ENCODE peak calls at places on chromosomes 12 and 14, in eight cellular contexts. W is CD4-positive, alpha-beta T cell; D is A549; R is SK-N-SH; L is lung; M is GM23248; J is breast epithelium; K is PC-3. A is an unnamed sample.

GRCh38 chr12:51265024-51265423 is 5.2 kb downstream of the SMAGP start:
- DNase-seq in W (no peak), D (no peak), R (no peak), L (no peak), M (no peak), J (no peak), K (no peak), A (no peak)

GRCh38 chr12:2009623-2010022 is 5.4 kb upstream of the DCP1B start:
- DNase-seq in W (no peak), D (no peak), R (no peak), L (no peak), M (no peak), J (no peak), K (no peak), A (no peak)

GRCh38 chr12:101696477-101697196 is 803 bp upstream of the CHPT1 start:
- DNase-seq in W (no peak), D (peak), R (peak), L (peak), M (peak), J (no peak), K (peak), A (peak)

GRCh38 chr12:87038098-87038497 is 781.9 kb upstream of the MGAT4C start:
- DNase-seq in W (no peak), D (no peak), R (no peak), L (no peak), M (no peak), J (no peak), K (no peak), A (no peak)

GRCh38 chr14:61925043-61925442 is 162.8 kb downstream of the SNAPC1 start:
- DNase-seq in W (no peak), D (no peak), R (no peak), L (no peak), M (peak), J (no peak), K (peak), A (no peak)

GRCh38 chr14:102668291-102668873 is 75.9 kb downstream of the RCOR1 start:
- DNase-seq in W (no peak), D (no peak), R (no peak), L (no peak), M (no peak), J (no peak), K (no peak), A (no peak)

GRCh38 chr14:87994974-87995373 is 2.0 kb upstream of the GALC start:
- DNase-seq in W (no peak), D (no peak), R (no peak), L (no peak), M (no peak), J (no peak), K (no peak), A (no peak)

GRCh38 chr12:93990832-93991748 is 157.3 kb upstream of the PLXNC1 start:
- DNase-seq in W (no peak), D (no peak), R (peak), L (no peak), M (peak), J (no peak), K (no peak), A (no peak)

GRCh38 chr12:77578471-77579262 is 252.0 kb upstream of the NAV3 start:
- DNase-seq in W (no peak), D (no peak), R (no peak), L (no peak), M (peak), J (no peak), K (no peak), A (no peak)

GRCh38 chr12:131092911-131093901 is 139.5 kb downstream of the ADGRD1 start:
- DNase-seq in W (no peak), D (no peak), R (no peak), L (no peak), M (peak), J (no peak), K (peak), A (no peak)

GRCh38 chr14:68203871-68204270 is 384.3 kb downstream of the RAD51B start:
- DNase-seq in W (no peak), D (no peak), R (no peak), L (no peak), M (no peak), J (no peak), K (no peak), A (no peak)

GRCh38 chr14:68199465-68200145 is 380.0 kb downstream of the RAD51B start:
- DNase-seq in W (no peak), D (no peak), R (no peak), L (no peak), M (no peak), J (peak), K (no peak), A (no peak)

GRCh38 chr14:68193970-68194634 is 374.5 kb downstream of the RAD51B start:
- DNase-seq in W (no peak), D (no peak), R (no peak), L (no peak), M (no peak), J (no peak), K (no peak), A (no peak)

GRCh38 chr14:68195126-68195525 is 375.5 kb downstream of the RAD51B start:
- DNase-seq in W (no peak), D (no peak), R (no peak), L (no peak), M (no peak), J (no peak), K (peak), A (no peak)

DNA sequence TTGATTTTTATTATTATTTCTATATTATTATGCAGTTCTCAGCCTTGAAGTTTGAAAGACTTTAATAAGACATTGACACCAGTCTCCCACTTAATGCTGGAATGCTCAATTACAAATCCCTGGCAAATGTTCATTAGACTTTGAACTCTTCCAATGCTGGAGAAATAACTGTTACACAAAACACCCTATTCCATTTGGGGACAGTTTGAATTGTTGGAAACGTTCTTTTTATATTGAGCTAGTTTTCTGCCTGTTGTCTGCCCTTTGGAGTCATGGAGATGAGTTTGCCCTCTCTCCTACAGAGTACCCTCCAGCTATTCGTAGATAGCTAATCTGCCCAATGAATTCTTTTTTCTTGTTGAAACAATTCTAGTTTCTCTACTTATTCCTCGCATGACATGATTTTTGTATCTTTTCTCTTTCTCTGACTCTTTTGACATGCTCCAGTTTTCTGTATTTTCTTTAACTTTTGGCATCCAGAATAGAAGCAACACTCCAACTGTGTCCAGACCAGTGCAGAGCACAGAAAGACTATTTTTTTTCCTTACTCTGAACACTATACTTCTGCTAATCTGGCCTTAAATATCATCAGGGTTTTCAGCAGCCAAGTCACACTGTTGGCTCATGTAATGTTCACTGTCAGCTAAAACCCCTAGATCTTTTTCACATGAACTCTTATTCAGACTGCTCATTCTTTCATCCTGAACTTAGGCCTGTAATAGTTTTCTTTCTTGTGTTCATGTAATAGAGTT is 379.3 kb downstream of the RAD51B start:
- DNase-seq in W (no peak), D (no peak), R (no peak), L (no peak), M (no peak), J (no peak), K (no peak), A (no peak)
- H3K27ac ChIP-seq in W (no peak), D (peak), R (peak), L (no peak), M (no peak), J (peak), K (no peak), A (no peak)

GRCh38 chr12:27257104-27257848 is 13.2 kb downstream of the STK38L start:
- DNase-seq in W (no peak), D (no peak), R (no peak), L (no peak), M (peak), J (no peak), K (no peak), A (no peak)
- H3K27ac ChIP-seq in W (no peak), D (no peak), R (no peak), L (no peak), M (peak), J (no peak), K (no peak), A (no peak)

GRCh38 chr14:21408152-21408551 is 24.3 kb upstream of the SUPT16H start:
- DNase-seq in W (no peak), D (peak), R (no peak), L (no peak), M (peak), J (no peak), K (peak), A (peak)

GRCh38 chr14:21405097-21405496 is 21.3 kb upstream of the SUPT16H start:
- DNase-seq in W (no peak), D (no peak), R (no peak), L (no peak), M (peak), J (no peak), K (no peak), A (no peak)

GRCh38 chr14:21406213-21406612 is 22.4 kb upstream of the SUPT16H start:
- DNase-seq in W (no peak), D (no peak), R (no peak), L (no peak), M (no peak), J (no peak), K (no peak), A (no peak)
- H3K27ac ChIP-seq in W (no peak), D (no peak), R (no peak), L (no peak), M (no peak), J (no peak), K (no peak), A (no peak)

GRCh38 chr12:95529693-95530225 is 21.5 kb downstream of the USP44 start:
- DNase-seq in W (no peak), D (no peak), R (no peak), L (no peak), M (peak), J (no peak), K (no peak), A (no peak)
- H3K27ac ChIP-seq in W (no peak), D (no peak), R (no peak), L (no peak), M (no peak), J (no peak), K (no peak), A (no peak)

GRCh38 chr12:48828293-48828692 is 10.0 kb downstream of the CACNB3 start:
- DNase-seq in W (no peak), D (no peak), R (no peak), L (no peak), M (no peak), J (no peak), K (no peak), A (no peak)

GRCh38 chr12:48827026-48827425 is 8.7 kb downstream of the CACNB3 start:
- DNase-seq in W (no peak), D (no peak), R (no peak), L (no peak), M (no peak), J (no peak), K (no peak), A (no peak)

GRCh38 chr12:48828841-48829575 is 10.7 kb downstream of the CACNB3 start:
- DNase-seq in W (no peak), D (no peak), R (no peak), L (no peak), M (no peak), J (no peak), K (no peak), A (no peak)

GRCh38 chr12:48826209-48826855 is 8.0 kb downstream of the CACNB3 start:
- DNase-seq in W (no peak), D (no peak), R (no peak), L (no peak), M (no peak), J (no peak), K (peak), A (peak)

DNA sequence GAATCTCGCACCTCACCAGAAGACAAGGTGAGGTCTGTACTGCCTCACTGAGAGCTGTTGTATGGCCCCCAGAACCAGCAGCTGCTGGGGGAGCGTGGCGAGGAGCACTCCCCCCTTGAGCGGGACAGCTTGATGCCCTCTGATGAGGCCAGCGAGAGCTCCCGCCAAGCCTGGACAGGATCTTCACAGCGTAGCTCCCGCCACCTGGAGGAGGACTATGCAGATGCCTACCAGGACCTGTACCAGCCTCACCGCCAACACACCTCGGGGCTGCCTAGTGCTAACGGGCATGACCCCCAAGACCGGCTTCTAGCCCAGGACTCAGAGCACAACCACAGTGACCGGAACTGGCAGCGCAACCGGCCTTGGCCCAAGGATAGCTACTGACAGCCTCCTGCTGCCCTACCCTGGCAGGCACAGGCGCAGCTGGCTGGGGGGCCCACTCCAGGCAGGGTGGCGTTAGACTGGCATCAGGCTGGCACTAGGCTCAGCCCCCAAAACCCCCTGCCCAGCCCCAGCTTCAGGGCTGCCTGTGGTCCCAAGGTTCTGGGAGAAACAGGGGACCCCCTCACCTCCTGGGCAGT is 9.3 kb downstream of the CACNB3 start:
- DNase-seq in W (no peak), D (no peak), R (no peak), L (no peak), M (no peak), J (no peak), K (no peak), A (no peak)
- H3K27ac ChIP-seq in W (no peak), D (no peak), R (no peak), L (no peak), M (no peak), J (no peak), K (no peak), A (peak)

GRCh38 chr12:116423053-116423452 is 136.1 kb upstream of the MAP1LC3B2 start:
- DNase-seq in W (no peak), D (no peak), R (no peak), L (no peak), M (peak), J (no peak), K (peak), A (peak)
- H3K27ac ChIP-seq in W (no peak), D (peak), R (peak), L (no peak), M (peak), J (peak), K (no peak), A (no peak)

GRCh38 chr12:45878630-45879255 is 111.6 kb downstream of the SCAF11 start:
- DNase-seq in W (no peak), D (no peak), R (no peak), L (no peak), M (peak), J (no peak), K (peak), A (no peak)
- H3K27ac ChIP-seq in W (no peak), D (no peak), R (no peak), L (no peak), M (no peak), J (no peak), K (no peak), A (no peak)

DNA sequence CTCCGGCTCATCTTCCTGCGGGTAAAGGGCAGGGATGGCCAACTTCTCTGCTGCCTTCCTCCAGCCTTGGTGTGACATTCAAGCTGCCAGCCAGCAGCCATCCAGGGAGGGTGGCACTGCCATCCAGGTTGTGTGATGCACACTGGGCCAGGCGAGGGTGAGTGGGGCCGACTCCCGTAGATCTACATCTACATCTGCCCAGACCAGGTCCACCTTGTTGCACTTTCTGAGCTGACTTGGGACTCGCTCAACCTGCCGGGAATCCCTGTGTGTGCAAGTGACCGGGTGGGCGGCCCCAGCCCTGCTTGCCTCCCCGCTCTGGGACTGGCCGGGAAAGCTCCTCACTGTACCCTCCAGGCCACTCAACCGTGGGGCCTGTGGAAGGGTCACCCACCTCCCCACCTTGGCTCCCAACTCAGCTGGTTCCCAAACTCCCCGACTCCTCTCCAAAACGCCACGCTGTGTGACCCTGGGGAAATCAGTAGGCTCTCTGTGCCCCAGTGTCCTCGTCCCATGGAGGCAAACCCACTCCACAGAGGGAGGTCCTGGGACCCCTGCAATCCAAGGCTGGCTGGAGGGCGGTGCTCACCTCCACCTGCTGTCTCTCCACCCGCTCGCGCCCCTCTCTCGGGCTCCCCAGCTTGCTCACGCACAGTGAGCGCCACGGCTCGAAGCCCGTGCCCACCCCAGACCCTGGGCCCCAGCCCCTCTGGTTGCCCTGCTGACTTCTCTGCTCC is 14.7 kb downstream of the JAG2 start:
- DNase-seq in W (no peak), D (no peak), R (no peak), L (no peak), M (no peak), J (no peak), K (no peak), A (no peak)
- H3K27ac ChIP-seq in W (no peak), D (no peak), R (no peak), L (peak), M (no peak), J (peak), K (no peak), A (peak)

GRCh38 chr14:93267149-93267711 is 60.2 kb downstream of the UBR7 start:
- DNase-seq in W (no peak), D (no peak), R (no peak), L (no peak), M (no peak), J (no peak), K (no peak), A (no peak)

GRCh38 chr14:93268406-93268805 is 61.4 kb downstream of the UBR7 start:
- DNase-seq in W (no peak), D (no peak), R (no peak), L (no peak), M (no peak), J (no peak), K (no peak), A (no peak)

GRCh38 chr14:93266127-93266526 is 59.1 kb downstream of the UBR7 start:
- DNase-seq in W (no peak), D (no peak), R (no peak), L (no peak), M (no peak), J (no peak), K (no peak), A (no peak)

GRCh38 chr14:93271111-93271510 is 61.7 kb downstream of the BTBD7 start:
- DNase-seq in W (no peak), D (no peak), R (no peak), L (no peak), M (no peak), J (no peak), K (no peak), A (no peak)

DNA sequence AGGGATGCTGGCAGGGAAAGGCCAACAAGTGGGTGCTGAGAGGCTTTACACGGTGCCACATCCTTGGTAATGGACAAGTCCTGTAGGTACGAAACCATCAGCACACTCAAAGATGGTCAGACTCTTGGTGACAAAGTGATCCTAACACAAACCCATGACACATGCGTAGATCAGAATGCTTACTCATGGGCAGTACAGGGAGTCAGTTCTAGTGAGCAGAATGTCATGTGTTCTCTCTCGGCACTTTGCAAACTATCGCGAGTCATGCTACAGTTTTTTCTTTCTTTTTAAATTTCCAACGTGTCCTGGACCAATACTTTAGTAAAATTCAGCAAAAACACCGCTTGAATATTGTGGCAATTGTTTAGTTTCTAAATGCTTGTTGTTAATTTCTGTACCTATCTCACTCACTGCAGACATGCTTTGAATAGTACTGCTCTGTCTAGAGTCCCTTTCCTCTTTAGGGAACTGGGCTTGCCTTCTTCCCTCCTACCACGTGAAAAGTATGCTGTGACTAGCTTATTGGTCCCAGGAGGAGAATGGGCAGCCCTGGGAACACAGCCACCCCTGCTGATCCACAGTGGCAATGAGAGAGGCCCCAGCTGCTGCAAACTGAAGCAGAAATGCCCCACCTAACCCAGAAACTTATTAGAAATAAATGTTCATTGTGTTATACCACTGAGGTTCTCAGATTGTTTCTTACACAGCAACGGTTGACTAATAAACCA is 62.4 kb downstream of the UBR7 start:
- DNase-seq in W (no peak), D (peak), R (no peak), L (no peak), M (peak), J (no peak), K (peak), A (no peak)
- H3K27ac ChIP-seq in W (no peak), D (peak), R (peak), L (no peak), M (peak), J (no peak), K (peak), A (no peak)

GRCh38 chr14:32738206-32738871 is 200.3 kb upstream of the NPAS3 start:
- DNase-seq in W (no peak), D (no peak), R (no peak), L (no peak), M (no peak), J (no peak), K (no peak), A (peak)
- H3K27ac ChIP-seq in W (no peak), D (no peak), R (no peak), L (no peak), M (no peak), J (no peak), K (no peak), A (no peak)